ENCODE peak calls at places on chromosomes 3 and 15, in six cellular contexts. W is tibial nerve, X is cardiac muscle cell, I is Peyer's patch, L is thoracic aorta, A is aorta. H is an unnamed sample. For H3K4me1, the result is how much of the 10 kb centered on the place peaks cover.

GRCh38 chr3:55203006-55203405 is 275.1 kb upstream of the LRTM1 start:
- DNase-seq in X (no peak), L (no peak), I (no peak), W (no peak), A (no peak), H (no peak)

GRCh38 chr15:69460481-69460880 is 7.9 kb downstream of the RPLP1 start:
- DNase-seq in L (no peak), A (no peak), W (no peak), I (no peak), X (no peak), H (no peak)

GRCh38 chr3:49534581-49535495 is 19.4 kb upstream of the BSN start:
- DNase-seq in L (no peak), X (no peak), I (no peak), A (no peak), W (no peak), H (no peak)

GRCh38 chr15:69854521-69855171 is 243.1 kb downstream of the TLE3 start:
- DNase-seq in L (no peak), A (no peak), I (no peak), X (peak), W (no peak), H (no peak)

GRCh38 chr3:42159706-42160472 is 68.7 kb downstream of the TRAK1 start:
- DNase-seq in A (no peak), L (no peak), W (no peak), X (peak), I (peak), H (peak)

GRCh38 chr3:57696861-57697321 is 4.0 kb upstream of the DENND6A start:
- DNase-seq in W (no peak), A (no peak), I (no peak), L (no peak), X (no peak), H (no peak)

GRCh38 chr3:32467333-32468070 is 35.1 kb downstream of the CMTM6 start:
- DNase-seq in W (peak), X (peak), I (peak), A (peak), L (no peak), H (peak)

GRCh38 chr3:150761831-150762661 is 923 bp downstream of the SIAH2 start:
- DNase-seq in L (no peak), A (peak), X (peak), I (peak), W (peak), H (peak)

GRCh38 chr15:56428821-56429458 is 36.0 kb downstream of the MNS1 start:
- DNase-seq in X (peak), L (no peak), I (no peak), W (no peak), A (no peak), H (no peak)

GRCh38 chr3:116836286-116836685 is 126.7 kb downstream of the TUSC7 start:
- DNase-seq in W (no peak), X (no peak), I (no peak), A (no peak), L (no peak), H (no peak)

GRCh38 chr3:47016934-47017435 is 37.5 kb downstream of the NBEAL2 start:
- DNase-seq in W (no peak), I (no peak), L (no peak), A (no peak), X (no peak), H (no peak)

GRCh38 chr15:32908135-32908801 is 190.5 kb downstream of the GREM1 start:
- DNase-seq in W (no peak), I (no peak), A (no peak), X (no peak), L (no peak), H (no peak)

GRCh38 chr3:62319570-62320243 is 53.6 kb downstream of the FEZF2 start:
- DNase-seq in W (no peak), L (no peak), X (no peak), I (no peak), A (no peak), H (no peak)

GRCh38 chr15:59174846-59175831 is 31.5 kb upstream of the LDHAL6B start:
- DNase-seq in X (peak), I (peak), A (peak), W (peak), L (no peak), H (peak)

GRCh38 chr3:27501759-27502158 is 17.6 kb upstream of the SLC4A7 start:
- DNase-seq in L (no peak), X (no peak), W (no peak), A (no peak), I (no peak), H (no peak)

GRCh38 chr15:101277943-101278564 is 769 bp upstream of the SELENOS start:
- DNase-seq in A (no peak), L (no peak), W (no peak), I (no peak), X (no peak), H (no peak)

GRCh38 chr3:45567730-45568172 is 26.8 kb upstream of the LIMD1 start:
- DNase-seq in A (no peak), I (no peak), W (no peak), L (no peak), X (no peak), H (no peak)

GRCh38 chr3:127157181-127157828 is 35.6 kb upstream of the PRR23E start:
- DNase-seq in A (no peak), X (no peak), L (no peak), W (no peak), I (peak), H (peak)

GRCh38 chr3:123713211-123713610 is 128.4 kb upstream of the HACD2 start:
- DNase-seq in I (no peak), W (no peak), L (peak), A (peak), X (no peak), H (peak)

GRCh38 chr3:133851931-133852330 is 43.8 kb downstream of the RAB6B start:
- DNase-seq in L (no peak), I (no peak), X (no peak), W (no peak), A (no peak), H (no peak)

GRCh38 chr3:13013994-13014754 is 59.1 kb downstream of the IQSEC1 start:
- DNase-seq in I (peak), W (no peak), X (no peak), L (no peak), A (peak), H (peak)

GRCh38 chr15:89761929-89762328 is 10.9 kb upstream of the MESP1 start:
- DNase-seq in L (no peak), I (peak), W (no peak), X (no peak), A (peak), H (no peak)
- H3K4me1 ChIP-seq in L (under half), I (under half), W (under half), X (under half), A (under half), H (under half)

GRCh38 chr3:73143401-73143800 is 81.9 kb downstream of the EBLN2 start:
- DNase-seq in I (no peak), L (no peak), A (no peak), X (no peak), W (no peak), H (no peak)
- H3K27ac ChIP-seq in I (no peak), L (no peak), A (no peak), X (no peak), W (no peak), H (no peak)

GRCh38 chr3:16313955-16314645 is 49.1 kb downstream of the OXNAD1 start:
- DNase-seq in L (no peak), A (no peak), W (no peak), I (no peak), X (no peak), H (no peak)
- H3K4me1 ChIP-seq in L (under half), A (under half), W (under half), I (under half), X (under half), H (under half)

GRCh38 chr3:149542375-149543312 is 68.1 kb downstream of the TM4SF4 start:
- DNase-seq in A (no peak), X (no peak), W (no peak), L (no peak), I (no peak), H (no peak)

GRCh38 chr3:149541091-149541491 is 66.6 kb downstream of the TM4SF4 start:
- DNase-seq in L (no peak), X (no peak), W (no peak), A (no peak), I (no peak), H (no peak)

GRCh38 chr3:149536429-149536828 is 61.9 kb downstream of the TM4SF4 start:
- DNase-seq in L (no peak), I (no peak), X (peak), W (no peak), A (peak), H (no peak)

GRCh38 chr3:149538371-149538770 is 63.9 kb downstream of the TM4SF4 start:
- DNase-seq in L (no peak), W (no peak), I (no peak), A (no peak), X (no peak), H (no peak)

GRCh38 chr3:149539491-149539890 is 65.0 kb downstream of the TM4SF4 start:
- DNase-seq in L (no peak), X (no peak), A (no peak), I (no peak), W (no peak), H (no peak)
- H3K27ac ChIP-seq in L (peak), X (peak), A (peak), I (no peak), W (peak), H (no peak)